ENCODE peak calls at places on chromosomes 6 and 20, in five cellular contexts. W is IMR-90, Y is hepatocyte, K is K562, P is PC-3. H is an unnamed sample.

GRCh38 chr6:13089296-13089994 is 238.9 kb downstream of the TBC1D7 start:
- DNase-seq in W (no peak), Y (no peak), K (no peak), P (no peak), H (no peak)

GRCh38 chr6:105322499-105323231 is 80.2 kb downstream of the PREP start:
- DNase-seq in W (no peak), Y (no peak), K (no peak), P (no peak), H (peak; percentile 54)

GRCh38 chr6:105038259-105038658 is 81.4 kb downstream of the LIN28B start:
- DNase-seq in W (no peak), Y (no peak), K (no peak), P (no peak), H (no peak)

GRCh38 chr6:9938801-9939200 is 476.1 kb downstream of the TFAP2A start:
- DNase-seq in W (no peak), Y (no peak), K (no peak), P (no peak), H (no peak)

GRCh38 chr20:50607850-50608749 is 83.2 kb downstream of the RIPOR3 start:
- DNase-seq in W (no peak), Y (no peak), K (no peak), P (no peak), H (no peak)

GRCh38 chr6:16249971-16250370 is 11.6 kb downstream of the GMPR start:
- DNase-seq in W (no peak), Y (no peak), K (no peak), P (no peak), H (peak; percentile 65)

GRCh38 chr6:73790572-73790971 is 94.6 kb downstream of the CD109 start:
- DNase-seq in W (no peak), Y (no peak), K (no peak), P (no peak), H (no peak)

GRCh38 chr6:13212096-13212495 is 116.2 kb downstream of the TBC1D7 start:
- DNase-seq in W (no peak), Y (no peak), K (no peak), P (no peak), H (no peak)

DNA sequence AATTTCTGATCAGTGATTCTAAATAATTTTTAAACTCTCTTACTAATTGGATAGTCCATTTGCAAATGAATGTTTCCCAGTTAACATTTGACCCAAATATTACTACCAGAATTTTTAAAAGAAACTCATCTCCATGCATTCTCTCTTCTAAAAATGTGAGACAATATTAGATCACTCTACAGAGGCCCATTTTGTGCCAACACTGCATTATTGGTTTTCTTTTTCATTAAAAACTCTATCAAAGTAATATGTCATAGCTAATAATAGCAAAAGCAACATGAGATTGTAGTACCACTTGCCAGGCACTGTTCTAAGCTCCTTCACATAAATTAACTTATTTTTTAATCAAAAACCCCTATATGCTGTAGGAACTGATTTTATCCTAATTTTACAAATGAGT is 345.6 kb upstream of the PLCB4 start:
- DNase-seq in W (no peak), Y (no peak), K (no peak), P (no peak), H (no peak)
- H3K4me2 ChIP-seq in W (no peak overlapping the region), Y (no peak overlapping the region), K (no peak overlapping the region), P (no peak overlapping the region), H (no peak overlapping the region)

GRCh38 chr20:25082498-25082873 is 545 bp upstream of the VSX1 start:
- DNase-seq in W (no peak), Y (no peak), K (no peak), P (no peak), H (no peak)

GRCh38 chr20:25083141-25083772 is 1.3 kb upstream of the VSX1 start:
- DNase-seq in W (no peak), Y (no peak), K (no peak), P (no peak), H (no peak)

GRCh38 chr20:25085756-25086495 is 4.0 kb upstream of the VSX1 start:
- DNase-seq in W (no peak), Y (no peak), K (no peak), P (no peak), H (no peak)

GRCh38 chr20:25084616-25085187 is 2.8 kb upstream of the VSX1 start:
- DNase-seq in W (no peak), Y (no peak), K (no peak), P (no peak), H (no peak)

DNA sequence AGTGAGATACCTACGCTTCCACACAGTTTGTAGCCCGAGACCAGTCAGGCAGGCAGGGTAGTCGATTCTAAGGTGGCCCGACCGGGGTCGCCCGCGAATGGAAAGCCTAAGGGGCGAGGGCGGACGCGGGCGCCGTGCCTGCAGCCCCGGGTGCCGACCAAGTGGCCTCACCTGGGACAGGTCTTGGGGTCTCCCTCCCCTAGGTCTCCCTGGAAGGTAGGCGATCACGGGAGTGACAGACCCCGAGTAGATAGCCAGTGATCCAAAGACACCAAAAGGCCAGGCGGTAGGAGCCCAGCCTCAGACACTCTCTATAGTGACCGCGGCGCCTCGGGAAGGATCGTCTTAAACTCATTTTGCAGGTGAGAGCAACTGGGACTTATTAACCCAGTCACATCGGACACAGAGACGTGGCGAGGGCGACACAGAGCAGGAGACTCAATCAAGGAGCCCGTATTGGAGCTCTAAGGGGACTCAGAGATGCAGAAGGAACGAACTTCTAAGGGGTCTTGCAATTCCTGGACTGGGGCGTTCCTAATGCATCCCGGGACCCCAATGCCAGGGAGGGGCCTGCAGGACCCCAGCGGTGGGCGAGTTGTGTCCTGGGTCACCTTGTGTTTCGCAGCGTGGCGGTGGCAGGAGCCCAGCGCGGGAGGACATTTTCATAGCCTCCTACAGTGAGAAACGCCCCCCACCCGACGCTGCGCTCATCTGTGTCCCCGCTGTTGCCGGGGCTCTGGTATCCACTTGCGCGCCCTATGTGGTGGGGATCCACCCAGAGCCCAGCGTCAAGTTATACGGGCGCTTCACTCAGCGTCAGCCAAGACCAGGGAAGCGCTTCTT is 2.1 kb upstream of the VSX1 start:
- DNase-seq in W (no peak), Y (peak; percentile 51), K (no peak), P (no peak), H (no peak)
- H4K20me1 ChIP-seq in W (no peaks in the 10 kb centered on the region), Y (no peaks in the 10 kb centered on the region), K (no peaks in the 10 kb centered on the region), P (no peaks in the 10 kb centered on the region), H (peaks cover 4% of the 10 kb centered on the region)

GRCh38 chr6:148611213-148611612 is 135.6 kb upstream of the UST start:
- DNase-seq in W (no peak), Y (peak; percentile 13), K (no peak), P (peak; percentile 63), H (peak; percentile 52)
- H3K4me2 ChIP-seq in W (no peak overlapping the region), Y (no peak overlapping the region), K (no peak overlapping the region), P (peak overlapping the region; percentile 42), H (no peak overlapping the region)

GRCh38 chr6:38114976-38115632 is 295.6 kb downstream of the ZFAND3 start:
- DNase-seq in W (peak; percentile 57), Y (no peak), K (no peak), P (no peak), H (peak; percentile 66)

GRCh38 chr6:38117281-38117680 is 297.8 kb downstream of the ZFAND3 start:
- DNase-seq in W (peak; percentile 56), Y (no peak), K (no peak), P (no peak), H (peak; percentile 69)

GRCh38 chr6:38116248-38116647 is 296.7 kb downstream of the ZFAND3 start:
- DNase-seq in W (no peak), Y (no peak), K (no peak), P (no peak), H (peak; percentile 73)

GRCh38 chr6:38115633-38116022 is 296.1 kb downstream of the ZFAND3 start:
- DNase-seq in W (no peak), Y (peak; percentile 9), K (no peak), P (no peak), H (no peak)

DNA sequence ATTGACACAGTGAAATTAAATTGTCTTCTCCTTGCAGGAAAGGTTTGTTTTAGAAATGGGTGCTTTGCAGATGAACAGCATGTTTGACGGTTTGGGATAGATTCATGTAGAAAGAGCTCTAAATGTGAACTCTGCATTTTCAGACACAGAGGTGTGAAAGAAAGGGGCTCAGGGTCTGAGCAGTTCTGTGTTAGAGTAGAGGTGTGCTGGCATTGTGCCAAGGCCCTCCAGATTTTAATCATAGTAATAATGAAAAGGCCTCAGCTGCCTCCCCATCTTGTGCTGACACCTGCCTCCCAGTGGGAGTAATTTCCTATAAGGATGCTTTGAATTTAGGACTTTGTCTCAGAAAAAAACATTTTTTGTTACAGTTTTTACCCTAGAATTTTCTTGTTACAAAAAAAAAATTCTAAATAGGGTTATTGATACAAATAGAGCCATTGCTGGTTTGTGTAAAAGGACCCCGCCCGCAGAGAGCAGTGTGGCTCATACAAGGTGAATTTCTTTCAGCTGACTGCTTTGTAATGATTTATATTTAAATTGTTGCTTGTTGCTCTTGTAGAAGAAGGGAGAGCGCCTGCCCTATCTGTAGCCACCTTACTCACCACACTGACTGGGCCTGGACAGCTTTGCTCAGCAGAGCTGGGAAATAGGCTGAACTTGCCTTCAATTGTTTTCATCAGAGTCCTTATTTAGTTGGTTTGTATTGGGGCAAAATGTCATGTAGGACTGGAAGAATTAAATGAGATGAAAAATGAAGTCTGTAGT is 294.5 kb downstream of the ZFAND3 start:
- DNase-seq in W (peak; percentile 31), Y (no peak), K (no peak), P (no peak), H (no peak)
- H4K20me1 ChIP-seq in W (peaks cover 56% of the 10 kb centered on the region), Y (peaks cover 43% of the 10 kb centered on the region), K (peaks cover 2% of the 10 kb centered on the region), P (no peaks in the 10 kb centered on the region), H (no peaks in the 10 kb centered on the region)

DNA sequence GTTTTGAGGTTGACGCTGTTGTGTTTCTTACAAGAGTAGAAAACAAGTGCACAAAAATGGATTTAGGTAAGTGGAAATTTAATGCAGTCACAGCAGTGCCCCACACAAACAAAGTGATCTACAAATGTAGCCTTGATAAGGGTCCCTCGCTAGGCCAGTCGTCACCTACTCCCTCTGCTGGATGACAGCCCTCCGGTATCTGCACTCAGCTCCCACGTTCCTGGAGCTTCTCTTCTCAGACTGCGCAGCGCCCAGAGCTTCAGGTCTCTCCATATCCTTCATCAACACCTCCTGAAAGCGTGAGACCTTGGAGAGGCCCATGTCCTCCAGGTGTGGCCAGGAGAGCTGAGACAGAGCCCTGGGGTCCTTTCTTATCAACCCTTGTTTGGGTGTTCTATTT is 58.3 kb upstream of the MAP3K4 start:
- DNase-seq in W (no peak), Y (peak; percentile 29), K (no peak), P (no peak), H (no peak)
- H3K4me2 ChIP-seq in W (no peak overlapping the region), Y (no peak overlapping the region), K (no peak overlapping the region), P (no peak overlapping the region), H (no peak overlapping the region)

GRCh38 chr6:75608304-75608703 is 6.6 kb downstream of the SENP6 start:
- DNase-seq in W (no peak), Y (no peak), K (no peak), P (no peak), H (no peak)
- H4K20me1 ChIP-seq in W (peaks cover 91% of the 10 kb centered on the region), Y (peaks cover 94% of the 10 kb centered on the region), K (peaks cover 14% of the 10 kb centered on the region), P (peaks cover 44% of the 10 kb centered on the region), H (peaks cover 2% of the 10 kb centered on the region)

GRCh38 chr6:165760803-165761185 is 97.8 kb upstream of the PDE10A start:
- DNase-seq in W (no peak), Y (no peak), K (no peak), P (no peak), H (no peak)
- H3K4me2 ChIP-seq in W (no peak overlapping the region), Y (no peak overlapping the region), K (no peak overlapping the region), P (no peak overlapping the region), H (no peak overlapping the region)

GRCh38 chr6:169809386-169809785 is 58.0 kb downstream of the ERMARD start:
- DNase-seq in W (no peak), Y (no peak), K (no peak), P (no peak), H (no peak)
- H4K20me1 ChIP-seq in W (no peaks in the 10 kb centered on the region), Y (no peaks in the 10 kb centered on the region), K (peaks cover 5% of the 10 kb centered on the region), P (no peaks in the 10 kb centered on the region), H (no peaks in the 10 kb centered on the region)